ENCODE peak calls at places on chromosomes 7 and 10, in five cellular contexts. H is heart right ventricle, P is sigmoid colon, Y is Panc1, L is SJSA1. W is an unnamed sample. For H3K4me1 and H3K9me3, the result is how much of the 10 kb centered on the place peaks cover.

GRCh38 chr10:64174666-64175265 is 653.6 kb downstream of the REEP3 start:
- DNase-seq in H (no peak), P (no peak), Y (no peak), L (no peak), W (no peak)

GRCh38 chr7:109611656-109612055 is 1042.0 kb downstream of the DNAJB9 start:
- DNase-seq in H (no peak), P (no peak), Y (no peak), L (no peak), W (no peak)

GRCh38 chr7:33700001-33700899 is 205.1 kb upstream of the BMPER start:
- DNase-seq in H (no peak), P (no peak), Y (no peak), L (no peak), W (no peak)

GRCh38 chr10:541750-542371 is 147.6 kb downstream of the DIP2C start:
- DNase-seq in H (no peak), P (peak), Y (no peak), L (no peak), W (no peak)

GRCh38 chr7:140607441-140607989 is 33.1 kb downstream of the DENND2A start:
- DNase-seq in H (peak), P (peak), Y (no peak), L (peak), W (no peak)

GRCh38 chr7:90188281-90188680 is 23.3 kb upstream of the STEAP2 start:
- DNase-seq in H (no peak), P (no peak), Y (no peak), L (no peak), W (no peak)

GRCh38 chr7:139720705-139721231 is 57.0 kb downstream of the HIPK2 start:
- DNase-seq in H (no peak), P (no peak), Y (no peak), L (peak), W (no peak)

GRCh38 chr10:125151170-125151823 is 9.1 kb downstream of the CTBP2 start:
- DNase-seq in H (no peak), P (no peak), Y (no peak), L (no peak), W (no peak)

GRCh38 chr7:12056381-12056780 is 154.7 kb upstream of the TMEM106B start:
- DNase-seq in H (no peak), P (no peak), Y (no peak), L (no peak), W (no peak)

GRCh38 chr10:125484035-125484732 is 198.8 kb downstream of the TEX36 start:
- DNase-seq in H (no peak), P (no peak), Y (no peak), L (no peak), W (no peak)

DNA sequence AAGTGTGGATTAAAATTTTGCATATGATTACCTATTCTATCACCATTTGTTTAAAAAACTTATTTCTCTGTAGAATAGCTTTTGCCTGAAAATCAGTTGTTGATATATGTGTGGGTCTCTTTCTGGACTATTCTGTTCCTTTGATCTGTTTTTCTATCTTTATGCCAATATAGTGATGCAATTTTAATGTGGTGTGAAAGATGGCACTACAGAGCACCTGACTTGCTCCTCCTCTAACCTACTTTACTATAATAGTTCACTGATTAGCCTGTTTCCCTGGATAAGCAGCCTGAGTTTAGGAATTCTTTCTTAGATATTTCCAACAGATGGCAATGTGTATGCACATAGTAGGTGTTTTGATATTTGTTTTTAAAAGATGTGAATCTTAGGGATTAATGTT is 294.5 kb downstream of the AUTS2 start:
- DNase-seq in H (no peak), P (no peak), Y (no peak), L (no peak), W (no peak)
- H3K27ac ChIP-seq in H (no peak), P (no peak), Y (no peak), L (no peak), W (no peak)

GRCh38 chr7:30934225-30934624 is 22.6 kb downstream of the AQP1 start:
- DNase-seq in H (no peak), P (no peak), Y (no peak), L (no peak), W (no peak)

GRCh38 chr7:30936650-30937245 is 25.1 kb downstream of the AQP1 start:
- DNase-seq in H (no peak), P (peak), Y (no peak), L (no peak), W (no peak)

GRCh38 chr7:30937426-30937825 is 25.8 kb downstream of the AQP1 start:
- DNase-seq in H (no peak), P (no peak), Y (no peak), L (no peak), W (no peak)

GRCh38 chr7:30934732-30935568 is 23.3 kb downstream of the AQP1 start:
- DNase-seq in H (no peak), P (peak), Y (no peak), L (no peak), W (no peak)

GRCh38 chr7:30935569-30935877 is 23.9 kb downstream of the AQP1 start:
- DNase-seq in H (no peak), P (peak), Y (no peak), L (no peak), W (no peak)
- H3K4me1 ChIP-seq in H (under half), P (under half), Y (under half), L (under half), W (under half)

DNA sequence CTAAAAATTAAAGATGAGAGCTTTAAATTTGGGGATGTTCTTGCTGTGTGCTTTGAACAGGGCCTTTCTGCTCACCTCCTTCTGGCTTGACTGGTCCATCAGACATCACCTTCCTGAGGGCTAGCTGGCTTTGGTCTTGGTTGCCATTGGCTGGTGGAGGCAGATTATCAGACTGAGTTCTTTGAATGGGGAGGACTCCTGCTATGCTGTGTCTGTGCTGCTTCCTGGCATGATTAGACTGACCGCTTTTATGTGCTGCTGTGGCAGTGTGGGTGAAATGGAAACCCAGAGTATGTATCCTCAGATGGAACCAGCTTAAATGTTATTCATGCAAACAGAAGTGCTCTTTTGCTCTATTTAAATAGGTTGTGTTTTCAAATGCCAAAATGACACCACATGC is 341.6 kb downstream of the PCLO start:
- DNase-seq in H (no peak), P (no peak), Y (no peak), L (no peak), W (no peak)
- H3K9me3 ChIP-seq in H (under half), P (under half), Y (under half), L (under half), W (under half)

GRCh38 chr7:136359333-136359903 is 382.3 kb upstream of the MTPN start:
- DNase-seq in H (no peak), P (no peak), Y (no peak), L (no peak), W (no peak)
- H3K27ac ChIP-seq in H (no peak), P (no peak), Y (no peak), L (no peak), W (no peak)

DNA sequence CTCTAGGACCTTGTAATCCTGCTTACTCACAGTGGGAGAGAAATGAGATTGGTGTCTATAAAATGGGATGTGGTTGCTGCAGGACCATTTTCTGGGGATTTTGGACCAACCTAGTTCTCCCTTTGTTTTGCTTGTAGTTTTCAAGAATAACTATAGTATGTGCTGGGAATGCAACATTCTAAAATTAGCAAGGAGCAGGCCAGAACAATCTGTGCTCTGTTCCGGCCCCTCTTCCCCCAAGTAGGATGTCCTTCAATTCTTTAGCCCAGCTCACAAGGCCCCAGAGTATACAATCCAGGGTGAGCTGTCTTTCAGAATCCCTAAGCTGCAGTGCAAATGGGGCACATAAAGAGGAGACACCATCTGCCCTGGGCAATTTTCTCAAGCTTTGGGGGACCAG is 809.2 kb downstream of the TNS3 start:
- DNase-seq in H (no peak), P (no peak), Y (no peak), L (no peak), W (no peak)
- H3K4me1 ChIP-seq in H (under half), P (under half), Y (under half), L (under half), W (under half)

W was measured in iPS DF 6.9.